ENCODE peak calls at places on chromosomes 2 and 18, in seven cellular contexts. One of them, this sample, is unnamed.

GRCh38 chr2:157875720-157876065 is 437 bp downstream of the ACVR1 start:
- DNase-seq in caudate nucleus: no peak
- DNase-seq in neural progenitor cell: peak
- DNase-seq in activated T-cell treated with anti-CD3 and anti-CD28 coated beads for 24 hours: peak
- DNase-seq in stimulated activated CD8-positive, alpha-beta memory T cell treated with anti-CD3 and anti-CD28 coated beads, Interleukin-15, amount 100 ng/mL, for 48 hours: no peak
- DNase-seq in Caki2: no peak
- DNase-seq in pons: no peak
- DNase-seq in this sample: peak

GRCh38 chr18:61388010-61388409 is 54.8 kb downstream of the CDH20 start:
- DNase-seq in caudate nucleus: no peak
- DNase-seq in neural progenitor cell: no peak
- DNase-seq in activated T-cell treated with anti-CD3 and anti-CD28 coated beads for 24 hours: no peak
- DNase-seq in stimulated activated CD8-positive, alpha-beta memory T cell treated with anti-CD3 and anti-CD28 coated beads, Interleukin-15, amount 100 ng/mL, for 48 hours: no peak
- DNase-seq in Caki2: no peak
- DNase-seq in pons: no peak
- DNase-seq in this sample: no peak

GRCh38 chr18:12307871-12308385 is at the start of gene TUBB6:
- DNase-seq in caudate nucleus: no peak
- DNase-seq in neural progenitor cell: peak
- DNase-seq in activated T-cell treated with anti-CD3 and anti-CD28 coated beads for 24 hours: peak
- DNase-seq in stimulated activated CD8-positive, alpha-beta memory T cell treated with anti-CD3 and anti-CD28 coated beads, Interleukin-15, amount 100 ng/mL, for 48 hours: peak
- DNase-seq in Caki2: no peak
- DNase-seq in pons: no peak
- DNase-seq in this sample: no peak

GRCh38 chr2:28583899-28584553 is 88.2 kb downstream of the PLB1 start:
- DNase-seq in caudate nucleus: peak
- DNase-seq in neural progenitor cell: no peak
- DNase-seq in activated T-cell treated with anti-CD3 and anti-CD28 coated beads for 24 hours: peak
- DNase-seq in stimulated activated CD8-positive, alpha-beta memory T cell treated with anti-CD3 and anti-CD28 coated beads, Interleukin-15, amount 100 ng/mL, for 48 hours: peak
- DNase-seq in Caki2: peak
- DNase-seq in pons: no peak
- DNase-seq in this sample: no peak

GRCh38 chr2:42105330-42106256 is 57.8 kb downstream of the PKDCC start:
- DNase-seq in caudate nucleus: no peak
- DNase-seq in neural progenitor cell: no peak
- DNase-seq in activated T-cell treated with anti-CD3 and anti-CD28 coated beads for 24 hours: peak
- DNase-seq in stimulated activated CD8-positive, alpha-beta memory T cell treated with anti-CD3 and anti-CD28 coated beads, Interleukin-15, amount 100 ng/mL, for 48 hours: peak
- DNase-seq in Caki2: no peak
- DNase-seq in pons: peak
- DNase-seq in this sample: no peak

GRCh38 chr2:137336067-137336466 is 570.7 kb downstream of the THSD7B start:
- DNase-seq in caudate nucleus: no peak
- DNase-seq in neural progenitor cell: no peak
- DNase-seq in activated T-cell treated with anti-CD3 and anti-CD28 coated beads for 24 hours: no peak
- DNase-seq in stimulated activated CD8-positive, alpha-beta memory T cell treated with anti-CD3 and anti-CD28 coated beads, Interleukin-15, amount 100 ng/mL, for 48 hours: no peak
- DNase-seq in Caki2: no peak
- DNase-seq in pons: no peak
- DNase-seq in this sample: no peak

GRCh38 chr2:112889976-112890375 is 21.0 kb upstream of the IL37 start:
- DNase-seq in caudate nucleus: no peak
- DNase-seq in neural progenitor cell: no peak
- DNase-seq in activated T-cell treated with anti-CD3 and anti-CD28 coated beads for 24 hours: no peak
- DNase-seq in stimulated activated CD8-positive, alpha-beta memory T cell treated with anti-CD3 and anti-CD28 coated beads, Interleukin-15, amount 100 ng/mL, for 48 hours: no peak
- DNase-seq in Caki2: no peak
- DNase-seq in pons: no peak
- DNase-seq in this sample: no peak

GRCh38 chr2:219420687-219421086 is 2.5 kb downstream of the DES start:
- DNase-seq in caudate nucleus: no peak
- DNase-seq in neural progenitor cell: no peak
- DNase-seq in activated T-cell treated with anti-CD3 and anti-CD28 coated beads for 24 hours: no peak
- DNase-seq in stimulated activated CD8-positive, alpha-beta memory T cell treated with anti-CD3 and anti-CD28 coated beads, Interleukin-15, amount 100 ng/mL, for 48 hours: no peak
- DNase-seq in Caki2: no peak
- DNase-seq in pons: no peak
- DNase-seq in this sample: no peak

GRCh38 chr2:30355306-30355705 is 91.7 kb upstream of the LCLAT1 start:
- DNase-seq in caudate nucleus: no peak
- DNase-seq in neural progenitor cell: no peak
- DNase-seq in activated T-cell treated with anti-CD3 and anti-CD28 coated beads for 24 hours: no peak
- DNase-seq in stimulated activated CD8-positive, alpha-beta memory T cell treated with anti-CD3 and anti-CD28 coated beads, Interleukin-15, amount 100 ng/mL, for 48 hours: no peak
- DNase-seq in Caki2: no peak
- DNase-seq in pons: no peak
- DNase-seq in this sample: no peak

GRCh38 chr18:58056847-58057246 is 12.8 kb downstream of the NEDD4L start:
- DNase-seq in caudate nucleus: no peak
- DNase-seq in neural progenitor cell: no peak
- DNase-seq in activated T-cell treated with anti-CD3 and anti-CD28 coated beads for 24 hours: no peak
- DNase-seq in stimulated activated CD8-positive, alpha-beta memory T cell treated with anti-CD3 and anti-CD28 coated beads, Interleukin-15, amount 100 ng/mL, for 48 hours: no peak
- DNase-seq in Caki2: no peak
- DNase-seq in pons: no peak
- DNase-seq in this sample: no peak

GRCh38 chr2:143513081-143513480 is 383.9 kb downstream of the ARHGAP15 start:
- DNase-seq in caudate nucleus: no peak
- DNase-seq in neural progenitor cell: peak
- DNase-seq in activated T-cell treated with anti-CD3 and anti-CD28 coated beads for 24 hours: no peak
- DNase-seq in stimulated activated CD8-positive, alpha-beta memory T cell treated with anti-CD3 and anti-CD28 coated beads, Interleukin-15, amount 100 ng/mL, for 48 hours: no peak
- DNase-seq in Caki2: peak
- DNase-seq in pons: peak
- DNase-seq in this sample: peak

GRCh38 chr2:67701011-67701410 is 303.9 kb downstream of the ETAA1 start:
- DNase-seq in caudate nucleus: no peak
- DNase-seq in neural progenitor cell: no peak
- DNase-seq in activated T-cell treated with anti-CD3 and anti-CD28 coated beads for 24 hours: no peak
- DNase-seq in stimulated activated CD8-positive, alpha-beta memory T cell treated with anti-CD3 and anti-CD28 coated beads, Interleukin-15, amount 100 ng/mL, for 48 hours: no peak
- DNase-seq in Caki2: no peak
- DNase-seq in pons: no peak
- DNase-seq in this sample: no peak

GRCh38 chr2:120231564-120231973 is 8.4 kb upstream of the TMEM185B start:
- DNase-seq in caudate nucleus: no peak
- DNase-seq in neural progenitor cell: no peak
- DNase-seq in activated T-cell treated with anti-CD3 and anti-CD28 coated beads for 24 hours: peak
- DNase-seq in stimulated activated CD8-positive, alpha-beta memory T cell treated with anti-CD3 and anti-CD28 coated beads, Interleukin-15, amount 100 ng/mL, for 48 hours: no peak
- DNase-seq in Caki2: no peak
- DNase-seq in pons: no peak
- DNase-seq in this sample: no peak

GRCh38 chr18:4455113-4455811 is at the start of gene DLGAP1:
- DNase-seq in caudate nucleus: peak
- DNase-seq in neural progenitor cell: peak
- DNase-seq in activated T-cell treated with anti-CD3 and anti-CD28 coated beads for 24 hours: no peak
- DNase-seq in stimulated activated CD8-positive, alpha-beta memory T cell treated with anti-CD3 and anti-CD28 coated beads, Interleukin-15, amount 100 ng/mL, for 48 hours: no peak
- DNase-seq in Caki2: no peak
- DNase-seq in pons: no peak
- DNase-seq in this sample: peak

GRCh38 chr2:24489465-24489864 is 1.6 kb upstream of the NCOA1 start:
- DNase-seq in caudate nucleus: no peak
- DNase-seq in neural progenitor cell: no peak
- DNase-seq in activated T-cell treated with anti-CD3 and anti-CD28 coated beads for 24 hours: no peak
- DNase-seq in stimulated activated CD8-positive, alpha-beta memory T cell treated with anti-CD3 and anti-CD28 coated beads, Interleukin-15, amount 100 ng/mL, for 48 hours: no peak
- DNase-seq in Caki2: no peak
- DNase-seq in pons: no peak
- DNase-seq in this sample: no peak

GRCh38 chr2:134609924-134610498 is 108.8 kb downstream of the TMEM163 start:
- DNase-seq in caudate nucleus: no peak
- DNase-seq in neural progenitor cell: no peak
- DNase-seq in activated T-cell treated with anti-CD3 and anti-CD28 coated beads for 24 hours: no peak
- DNase-seq in stimulated activated CD8-positive, alpha-beta memory T cell treated with anti-CD3 and anti-CD28 coated beads, Interleukin-15, amount 100 ng/mL, for 48 hours: no peak
- DNase-seq in Caki2: no peak
- DNase-seq in pons: no peak
- DNase-seq in this sample: no peak

GRCh38 chr2:142741764-142742269 is 135.6 kb upstream of the KYNU start:
- DNase-seq in caudate nucleus: no peak
- DNase-seq in neural progenitor cell: no peak
- DNase-seq in activated T-cell treated with anti-CD3 and anti-CD28 coated beads for 24 hours: no peak
- DNase-seq in stimulated activated CD8-positive, alpha-beta memory T cell treated with anti-CD3 and anti-CD28 coated beads, Interleukin-15, amount 100 ng/mL, for 48 hours: no peak
- DNase-seq in Caki2: no peak
- DNase-seq in pons: no peak
- DNase-seq in this sample: no peak

GRCh38 chr18:56085561-56085960 is 497.6 kb upstream of the TCF4 start:
- DNase-seq in caudate nucleus: no peak
- DNase-seq in neural progenitor cell: no peak
- DNase-seq in activated T-cell treated with anti-CD3 and anti-CD28 coated beads for 24 hours: no peak
- DNase-seq in stimulated activated CD8-positive, alpha-beta memory T cell treated with anti-CD3 and anti-CD28 coated beads, Interleukin-15, amount 100 ng/mL, for 48 hours: no peak
- DNase-seq in Caki2: no peak
- DNase-seq in pons: no peak
- DNase-seq in this sample: no peak

GRCh38 chr18:27143580-27144287 is 41.4 kb downstream of the CHST9 start:
- DNase-seq in caudate nucleus: no peak
- DNase-seq in neural progenitor cell: no peak
- DNase-seq in activated T-cell treated with anti-CD3 and anti-CD28 coated beads for 24 hours: no peak
- DNase-seq in stimulated activated CD8-positive, alpha-beta memory T cell treated with anti-CD3 and anti-CD28 coated beads, Interleukin-15, amount 100 ng/mL, for 48 hours: no peak
- DNase-seq in Caki2: no peak
- DNase-seq in pons: no peak
- DNase-seq in this sample: no peak

GRCh38 chr2:25201794-25202193 is 33.4 kb upstream of the POMC start:
- DNase-seq in caudate nucleus: no peak
- DNase-seq in neural progenitor cell: no peak
- DNase-seq in activated T-cell treated with anti-CD3 and anti-CD28 coated beads for 24 hours: no peak
- DNase-seq in stimulated activated CD8-positive, alpha-beta memory T cell treated with anti-CD3 and anti-CD28 coated beads, Interleukin-15, amount 100 ng/mL, for 48 hours: no peak
- DNase-seq in Caki2: no peak
- DNase-seq in pons: no peak
- DNase-seq in this sample: no peak

GRCh38 chr2:134897932-134898331 is 20.7 kb upstream of the CCNT2 start:
- DNase-seq in caudate nucleus: no peak
- DNase-seq in neural progenitor cell: no peak
- DNase-seq in activated T-cell treated with anti-CD3 and anti-CD28 coated beads for 24 hours: no peak
- DNase-seq in stimulated activated CD8-positive, alpha-beta memory T cell treated with anti-CD3 and anti-CD28 coated beads, Interleukin-15, amount 100 ng/mL, for 48 hours: no peak
- DNase-seq in Caki2: no peak
- DNase-seq in pons: peak
- DNase-seq in this sample: no peak

GRCh38 chr2:149858916-149859634 is 271.5 kb upstream of the MMADHC start:
- DNase-seq in caudate nucleus: no peak
- DNase-seq in neural progenitor cell: no peak
- DNase-seq in activated T-cell treated with anti-CD3 and anti-CD28 coated beads for 24 hours: no peak
- DNase-seq in stimulated activated CD8-positive, alpha-beta memory T cell treated with anti-CD3 and anti-CD28 coated beads, Interleukin-15, amount 100 ng/mL, for 48 hours: no peak
- DNase-seq in Caki2: no peak
- DNase-seq in pons: peak
- DNase-seq in this sample: no peak

GRCh38 chr2:44964704-44965343 is 23.3 kb downstream of the SIX3 start:
- DNase-seq in caudate nucleus: no peak
- DNase-seq in neural progenitor cell: peak
- DNase-seq in activated T-cell treated with anti-CD3 and anti-CD28 coated beads for 24 hours: no peak
- DNase-seq in stimulated activated CD8-positive, alpha-beta memory T cell treated with anti-CD3 and anti-CD28 coated beads, Interleukin-15, amount 100 ng/mL, for 48 hours: no peak
- DNase-seq in Caki2: no peak
- DNase-seq in pons: no peak
- DNase-seq in this sample: no peak

This sample was measured in substantia nigra.